ENCODE peak calls at places on chromosomes 4 and X, in ten cellular contexts. One of them, this sample, is unnamed. For H3K9me2 and H3K4me1, the result is how much of the 10 kb centered on the place peaks cover.

GRCh38 chr4:159278399-159278798 is 175.5 kb downstream of the RAPGEF2 start:
- DNase-seq in SK-N-SH: no peak
- DNase-seq in PC-3: no peak
- DNase-seq in hepatocyte: no peak
- DNase-seq in HCT116: no peak
- DNase-seq in GM23338: no peak
- DNase-seq in Karpas-422: no peak
- DNase-seq in GM23248: no peak
- DNase-seq in OCI-LY7: no peak
- DNase-seq in MM.1S: no peak
- DNase-seq in this sample: no peak

GRCh38 chrX:6184900-6185515 is 43.7 kb downstream of the NLGN4X start:
- DNase-seq in GM23338: no peak
- DNase-seq in Karpas-422: peak
- DNase-seq in HCT116: no peak
- DNase-seq in OCI-LY7: peak
- DNase-seq in GM23248: no peak
- DNase-seq in MM.1S: peak
- DNase-seq in SK-N-SH: no peak
- DNase-seq in hepatocyte: no peak
- DNase-seq in PC-3: no peak
- DNase-seq in this sample: peak

GRCh38 chr4:150457802-150458201 is 124.1 kb upstream of the MAB21L2 start:
- DNase-seq in MM.1S: no peak
- DNase-seq in Karpas-422: no peak
- DNase-seq in OCI-LY7: no peak
- DNase-seq in GM23248: no peak
- DNase-seq in hepatocyte: no peak
- DNase-seq in HCT116: no peak
- DNase-seq in PC-3: peak
- DNase-seq in GM23338: no peak
- DNase-seq in SK-N-SH: no peak
- DNase-seq in this sample: no peak

GRCh38 chr4:6362896-6363295 is 93.2 kb downstream of the WFS1 start:
- DNase-seq in MM.1S: peak
- DNase-seq in HCT116: no peak
- DNase-seq in OCI-LY7: peak
- DNase-seq in GM23338: peak
- DNase-seq in hepatocyte: peak
- DNase-seq in SK-N-SH: no peak
- DNase-seq in GM23248: peak
- DNase-seq in Karpas-422: peak
- DNase-seq in PC-3: peak
- DNase-seq in this sample: no peak

GRCh38 chr4:1416051-1416947 is 10.1 kb upstream of the NKX1-1 start:
- DNase-seq in SK-N-SH: peak
- DNase-seq in PC-3: no peak
- DNase-seq in HCT116: no peak
- DNase-seq in Karpas-422: no peak
- DNase-seq in GM23338: no peak
- DNase-seq in OCI-LY7: no peak
- DNase-seq in hepatocyte: peak
- DNase-seq in MM.1S: no peak
- DNase-seq in GM23248: no peak
- DNase-seq in this sample: no peak

GRCh38 chrX:54413753-54414152 is 26.5 kb upstream of the TSR2 start:
- DNase-seq in OCI-LY7: no peak
- DNase-seq in GM23248: peak
- DNase-seq in MM.1S: peak
- DNase-seq in GM23338: no peak
- DNase-seq in HCT116: no peak
- DNase-seq in Karpas-422: no peak
- DNase-seq in hepatocyte: peak
- DNase-seq in SK-N-SH: no peak
- DNase-seq in PC-3: no peak
- DNase-seq in this sample: no peak

GRCh38 chr4:55405073-55405472 is 9.3 kb downstream of the TMEM165 start:
- DNase-seq in PC-3: no peak
- DNase-seq in OCI-LY7: no peak
- DNase-seq in HCT116: no peak
- DNase-seq in GM23338: no peak
- DNase-seq in Karpas-422: no peak
- DNase-seq in hepatocyte: no peak
- DNase-seq in GM23248: no peak
- DNase-seq in SK-N-SH: no peak
- DNase-seq in MM.1S: no peak
- DNase-seq in this sample: no peak

GRCh38 chrX:84339507-84340364 is 151.7 kb upstream of the RPS6KA6 start:
- DNase-seq in GM23248: peak
- DNase-seq in SK-N-SH: peak
- DNase-seq in MM.1S: peak
- DNase-seq in PC-3: peak
- DNase-seq in GM23338: peak
- DNase-seq in hepatocyte: peak
- DNase-seq in Karpas-422: peak
- DNase-seq in OCI-LY7: peak
- DNase-seq in HCT116: no peak
- DNase-seq in this sample: no peak

GRCh38 chr4:121950680-121951569 is 935 bp downstream of the TRPC3 start:
- DNase-seq in PC-3: no peak
- DNase-seq in MM.1S: peak
- DNase-seq in GM23338: peak
- DNase-seq in SK-N-SH: peak
- DNase-seq in Karpas-422: no peak
- DNase-seq in GM23248: peak
- DNase-seq in OCI-LY7: no peak
- DNase-seq in HCT116: no peak
- DNase-seq in hepatocyte: peak
- DNase-seq in this sample: peak

GRCh38 chr4:4564522-4564921 is 22.7 kb upstream of the STX18 start:
- DNase-seq in SK-N-SH: no peak
- DNase-seq in GM23248: no peak
- DNase-seq in Karpas-422: no peak
- DNase-seq in PC-3: no peak
- DNase-seq in GM23338: no peak
- DNase-seq in hepatocyte: no peak
- DNase-seq in MM.1S: no peak
- DNase-seq in OCI-LY7: no peak
- DNase-seq in HCT116: no peak
- DNase-seq in this sample: no peak

DNA sequence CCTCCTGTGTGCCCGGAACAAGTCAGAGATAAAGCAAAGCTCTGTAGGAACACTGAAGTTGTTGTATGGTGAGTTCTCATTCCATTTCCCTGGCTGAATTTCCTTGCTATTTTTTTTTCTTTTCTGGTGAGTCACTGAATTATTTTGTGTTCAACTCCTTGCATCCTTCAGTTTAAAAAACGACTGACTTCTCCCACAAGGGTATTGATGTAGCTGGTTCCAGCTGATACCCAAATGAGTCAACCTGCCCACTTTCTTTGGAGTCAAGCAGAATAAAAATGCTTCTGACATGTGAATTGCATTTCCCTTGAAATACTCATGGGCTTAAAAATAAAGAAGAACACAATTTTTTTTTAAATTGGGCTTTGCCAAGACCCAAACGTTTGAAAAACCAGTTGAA is 85.5 kb downstream of the SHOX start:
- DNase-seq in OCI-LY7: no peak
- DNase-seq in GM23248: no peak
- DNase-seq in SK-N-SH: no peak
- DNase-seq in GM23338: no peak
- DNase-seq in Karpas-422: no peak
- DNase-seq in PC-3: no peak
- DNase-seq in hepatocyte: no peak
- DNase-seq in MM.1S: no peak
- DNase-seq in HCT116: no peak
- DNase-seq in this sample: no peak
- H3K9me2 ChIP-seq in OCI-LY7: under half
- H3K9me2 ChIP-seq in GM23248: under half
- H3K9me2 ChIP-seq in SK-N-SH: under half
- H3K9me2 ChIP-seq in GM23338: under half
- H3K9me2 ChIP-seq in Karpas-422: under half
- H3K9me2 ChIP-seq in PC-3: under half
- H3K9me2 ChIP-seq in hepatocyte: under half
- H3K9me2 ChIP-seq in MM.1S: under half
- H3K9me2 ChIP-seq in HCT116: under half
- H3K9me2 ChIP-seq in this sample: under half

GRCh38 chrX:118520858-118521206 is 25.2 kb downstream of the DOCK11 start:
- DNase-seq in MM.1S: no peak
- DNase-seq in GM23248: peak
- DNase-seq in GM23338: no peak
- DNase-seq in HCT116: no peak
- DNase-seq in Karpas-422: no peak
- DNase-seq in hepatocyte: no peak
- DNase-seq in SK-N-SH: no peak
- DNase-seq in PC-3: no peak
- DNase-seq in OCI-LY7: no peak
- DNase-seq in this sample: no peak
- H3K4me1 ChIP-seq in MM.1S: under half
- H3K4me1 ChIP-seq in GM23248: under half
- H3K4me1 ChIP-seq in GM23338: under half
- H3K4me1 ChIP-seq in HCT116: under half
- H3K4me1 ChIP-seq in Karpas-422: under half
- H3K4me1 ChIP-seq in hepatocyte: under half
- H3K4me1 ChIP-seq in SK-N-SH: under half
- H3K4me1 ChIP-seq in PC-3: under half
- H3K4me1 ChIP-seq in OCI-LY7: under half
- H3K4me1 ChIP-seq in this sample: under half

DNA sequence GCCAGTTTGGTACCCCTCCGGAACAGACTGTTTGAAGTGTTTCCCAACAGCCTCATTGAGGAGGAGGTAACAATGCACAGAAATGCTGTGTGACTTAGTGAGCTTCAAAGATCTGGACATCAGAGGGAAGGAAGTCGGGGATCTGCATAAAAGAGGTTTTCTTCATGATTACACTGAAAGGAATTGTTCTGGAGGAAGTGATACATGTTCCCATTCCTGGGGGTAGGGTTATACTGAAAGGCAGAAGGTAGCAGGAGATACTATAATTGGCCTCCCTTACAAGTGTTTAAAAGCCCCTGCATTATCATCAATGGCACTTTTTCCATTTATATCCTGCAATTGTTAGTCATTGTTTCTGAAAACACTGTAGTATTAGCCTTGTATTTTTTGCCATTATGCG is 94.0 kb upstream of the DKK2 start:
- DNase-seq in GM23338: peak
- DNase-seq in Karpas-422: no peak
- DNase-seq in OCI-LY7: no peak
- DNase-seq in HCT116: no peak
- DNase-seq in GM23248: peak
- DNase-seq in SK-N-SH: no peak
- DNase-seq in PC-3: no peak
- DNase-seq in MM.1S: no peak
- DNase-seq in hepatocyte: no peak
- DNase-seq in this sample: no peak
- H3K9me2 ChIP-seq in GM23338: under half
- H3K9me2 ChIP-seq in Karpas-422: under half
- H3K9me2 ChIP-seq in OCI-LY7: under half
- H3K9me2 ChIP-seq in HCT116: under half
- H3K9me2 ChIP-seq in GM23248: under half
- H3K9me2 ChIP-seq in SK-N-SH: under half
- H3K9me2 ChIP-seq in PC-3: under half
- H3K9me2 ChIP-seq in MM.1S: under half
- H3K9me2 ChIP-seq in hepatocyte: under half
- H3K9me2 ChIP-seq in this sample: under half

GRCh38 chrX:153905481-153906095 is 1.1 kb downstream of the AVPR2 start:
- DNase-seq in MM.1S: no peak
- DNase-seq in HCT116: no peak
- DNase-seq in OCI-LY7: no peak
- DNase-seq in Karpas-422: no peak
- DNase-seq in GM23338: no peak
- DNase-seq in SK-N-SH: peak
- DNase-seq in hepatocyte: no peak
- DNase-seq in GM23248: no peak
- DNase-seq in PC-3: no peak
- DNase-seq in this sample: no peak

GRCh38 chrX:153901753-153902140 is 2.7 kb upstream of the AVPR2 start:
- DNase-seq in OCI-LY7: no peak
- DNase-seq in SK-N-SH: peak
- DNase-seq in GM23338: no peak
- DNase-seq in GM23248: no peak
- DNase-seq in Karpas-422: no peak
- DNase-seq in MM.1S: no peak
- DNase-seq in HCT116: no peak
- DNase-seq in PC-3: no peak
- DNase-seq in hepatocyte: no peak
- DNase-seq in this sample: no peak

GRCh38 chrX:153903991-153904957 is at the start of gene AVPR2:
- DNase-seq in MM.1S: no peak
- DNase-seq in hepatocyte: no peak
- DNase-seq in GM23248: no peak
- DNase-seq in Karpas-422: peak
- DNase-seq in OCI-LY7: peak
- DNase-seq in HCT116: no peak
- DNase-seq in PC-3: no peak
- DNase-seq in SK-N-SH: peak
- DNase-seq in GM23338: no peak
- DNase-seq in this sample: peak

GRCh38 chrX:153902388-153902787 is 2.1 kb upstream of the AVPR2 start:
- DNase-seq in HCT116: no peak
- DNase-seq in GM23248: no peak
- DNase-seq in OCI-LY7: no peak
- DNase-seq in PC-3: peak
- DNase-seq in hepatocyte: no peak
- DNase-seq in GM23338: no peak
- DNase-seq in Karpas-422: no peak
- DNase-seq in SK-N-SH: peak
- DNase-seq in MM.1S: no peak
- DNase-seq in this sample: peak

DNA sequence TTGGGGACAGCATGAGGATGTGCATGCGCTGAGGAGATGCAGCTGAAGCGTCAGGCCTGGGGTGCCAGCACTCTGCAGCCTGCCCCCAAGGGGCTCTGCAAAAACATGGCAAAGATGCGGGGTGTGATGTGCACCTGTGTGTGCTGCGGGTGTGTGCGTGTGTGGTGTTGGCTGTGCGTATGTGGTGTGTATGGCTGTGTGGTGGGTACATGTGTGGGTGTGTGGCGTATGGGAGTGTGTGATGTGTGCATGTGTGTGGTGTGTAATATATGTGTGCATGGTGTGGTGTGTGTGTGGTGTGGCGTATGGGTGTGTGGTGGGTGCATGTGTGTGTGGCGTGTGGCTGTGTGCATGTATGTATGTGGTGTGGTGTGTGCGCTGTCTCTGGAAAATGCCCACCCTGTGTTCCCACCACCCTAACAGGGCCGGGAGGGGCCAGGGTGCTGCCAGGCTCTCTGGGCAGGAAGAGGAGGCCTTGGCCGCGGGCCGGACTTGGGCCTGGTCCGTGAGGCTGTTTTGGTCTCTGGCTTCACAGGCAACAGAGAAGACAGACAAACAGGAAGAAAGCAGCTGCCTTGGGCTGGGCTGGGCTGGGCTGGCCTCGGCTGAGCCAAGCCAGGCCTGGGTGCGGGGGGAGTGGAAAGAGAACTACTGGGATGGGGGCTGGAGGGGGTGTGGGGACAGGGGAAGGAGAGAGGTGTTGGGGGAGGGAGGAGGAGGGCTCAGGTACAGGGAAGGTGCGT is 1.1 kb upstream of the AVPR2 start:
- DNase-seq in MM.1S: no peak
- DNase-seq in Karpas-422: peak
- DNase-seq in PC-3: no peak
- DNase-seq in HCT116: no peak
- DNase-seq in GM23338: no peak
- DNase-seq in hepatocyte: no peak
- DNase-seq in SK-N-SH: peak
- DNase-seq in GM23248: no peak
- DNase-seq in OCI-LY7: peak
- DNase-seq in this sample: no peak
- H3K4me1 ChIP-seq in MM.1S: under half
- H3K4me1 ChIP-seq in Karpas-422: under half
- H3K4me1 ChIP-seq in PC-3: under half
- H3K4me1 ChIP-seq in HCT116: under half
- H3K4me1 ChIP-seq in GM23338: under half
- H3K4me1 ChIP-seq in hepatocyte: under half
- H3K4me1 ChIP-seq in SK-N-SH: under half
- H3K4me1 ChIP-seq in GM23248: under half
- H3K4me1 ChIP-seq in OCI-LY7: under half
- H3K4me1 ChIP-seq in this sample: under half

This sample was measured in PC-9.